ENCODE peak calls at places on chromosomes 3 and 15, in ten cellular contexts. V, D, E, U, B, P, G, K, Z and H are unnamed samples.

GRCh38 chr3:24351779-24352469 is 142.7 kb downstream of the THRB start:
- DNase-seq in D (peak; percentile 57), G (no peak), U (no peak), P (no peak), V (no peak), B (no peak), E (no peak), Z (no peak), K (no peak), H (peak; percentile 19)

GRCh38 chr15:92693922-92694331 is 38.4 kb upstream of the FAM174B start:
- DNase-seq in G (no peak), Z (no peak), B (peak; percentile 62), E (no peak), K (peak; percentile 71), P (no peak), V (no peak), U (peak; percentile 75), D (peak; percentile 50), H (no peak)

GRCh38 chr15:101162701-101163483 is 89.0 kb downstream of the CHSY1 start:
- DNase-seq in P (no peak), D (no peak), K (no peak), E (no peak), G (no peak), B (no peak), U (no peak), Z (no peak), V (no peak), H (no peak)

GRCh38 chr15:65094294-65094995 is 17.9 kb downstream of the KBTBD13 start:
- DNase-seq in Z (no peak), K (peak; percentile 38), B (no peak), G (no peak), D (peak; percentile 36), E (no peak), U (no peak), P (no peak), V (no peak), H (no peak)

GRCh38 chr3:146218880-146219866 is 31.7 kb downstream of the PLSCR4 start:
- DNase-seq in U (peak; percentile 36), G (peak; percentile 36), Z (no peak), V (no peak), P (no peak), D (peak; percentile 64), E (no peak), B (peak; percentile 75), K (no peak), H (peak; percentile 26)

GRCh38 chr3:52649461-52650210 is 36.1 kb downstream of the PBRM1 start:
- DNase-seq in E (no peak), D (peak; percentile 13), K (no peak), V (no peak), U (peak; percentile 43), Z (no peak), B (no peak), P (no peak), G (no peak), H (no peak)

GRCh38 chr3:101124125-101124524 is 130.9 kb upstream of the ABI3BP start:
- DNase-seq in K (no peak), E (no peak), P (no peak), B (no peak), U (no peak), Z (no peak), V (no peak), D (peak; percentile 65), G (no peak), H (no peak)

GRCh38 chr15:37100109-37100873 is at the start of gene MEIS2:
- DNase-seq in E (peak; percentile 63), U (peak; percentile 77), G (peak; percentile 72), B (peak; percentile 80), Z (peak; percentile 60), D (peak; percentile 95), V (peak; percentile 72), P (no peak), K (peak; percentile 96), H (peak; percentile 94)

GRCh38 chr3:15974647-15975046 is 176.9 kb upstream of the ANKRD28 start:
- DNase-seq in Z (no peak), D (no peak), U (no peak), E (no peak), B (peak; percentile 12), G (no peak), P (no peak), K (peak; percentile 62), V (no peak), H (no peak)

GRCh38 chr15:94135748-94136147 is 95.6 kb upstream of the MCTP2 start:
- DNase-seq in K (no peak), D (no peak), Z (no peak), V (no peak), U (no peak), P (no peak), E (no peak), B (no peak), G (no peak), H (no peak)

GRCh38 chr3:30986551-30986950 is 92.1 kb upstream of the GADL1 start:
- DNase-seq in G (no peak), D (no peak), P (no peak), V (no peak), E (no peak), U (no peak), B (no peak), K (no peak), Z (no peak), H (no peak)

GRCh38 chr3:186815490-186815889 is 9.2 kb upstream of the RFC4 start:
- DNase-seq in E (no peak), P (peak; percentile 84), Z (no peak), V (no peak), U (no peak), B (no peak), K (no peak), G (peak; percentile 63), D (peak; percentile 70), H (no peak)

GRCh38 chr3:5298453-5298852 is 110.9 kb downstream of the EDEM1 start:
- DNase-seq in U (no peak), E (no peak), Z (no peak), V (no peak), B (no peak), K (no peak), P (no peak), D (no peak), G (no peak), H (no peak)

GRCh38 chr3:53255360-53255774 is 455 bp downstream of the TKT start:
- DNase-seq in Z (peak; percentile 44), G (no peak), P (no peak), E (no peak), U (peak; percentile 70), V (no peak), D (peak; percentile 40), K (no peak), B (no peak), H (peak; percentile 33)

GRCh38 chr3:39501982-39502837 is 34.7 kb downstream of the MOBP start:
- DNase-seq in D (no peak), K (no peak), Z (no peak), G (no peak), B (peak; percentile 11), P (no peak), U (no peak), V (no peak), E (no peak), H (peak; percentile 16)

GRCh38 chr3:58117561-58118305 is 93.0 kb downstream of the DNASE1L3 start:
- DNase-seq in B (peak; percentile 29), Z (no peak), E (peak; percentile 55), D (peak; percentile 90), V (no peak), G (no peak), P (no peak), U (no peak), K (no peak), H (no peak)

GRCh38 chr15:58726867-58727266 is 22.6 kb downstream of the ADAM10 start:
- DNase-seq in B (no peak), U (no peak), G (no peak), P (no peak), E (no peak), V (no peak), K (no peak), D (no peak), Z (no peak), H (no peak)

GRCh38 chr15:33656090-33656670 is 312.1 kb upstream of the CHRM5 start:
- DNase-seq in B (no peak), V (no peak), Z (no peak), E (no peak), D (no peak), G (no peak), K (no peak), P (no peak), U (no peak), H (no peak)

GRCh38 chr15:60673156-60673555 is 194.2 kb upstream of the ICE2 start:
- DNase-seq in U (no peak), P (no peak), B (no peak), G (no peak), V (no peak), K (no peak), D (no peak), Z (no peak), E (no peak), H (no peak)

GRCh38 chr3:138186803-138187295 is 252 bp upstream of the ARMC8 start:
- DNase-seq in K (peak; percentile 97), E (peak; percentile 75), B (peak; percentile 96), D (peak; percentile 93), U (peak; percentile 97), G (peak; percentile 100), V (no peak), Z (no peak), P (peak; percentile 79), H (peak; percentile 92)

GRCh38 chr3:44529927-44530326 is 25.1 kb upstream of the ZKSCAN7 start:
- DNase-seq in Z (no peak), U (peak; percentile 39), E (no peak), D (peak; percentile 33), B (no peak), G (no peak), K (no peak), V (no peak), P (no peak), H (no peak)

GRCh38 chr3:194683431-194683830 is 2.3 kb upstream of the FAM43A start:
- DNase-seq in E (no peak), Z (no peak), P (no peak), B (no peak), D (peak; percentile 35), G (no peak), K (no peak), U (no peak), V (no peak), H (no peak)

GRCh38 chr3:87298111-87298718 is 21.8 kb upstream of the POU1F1 start:
- DNase-seq in B (peak; percentile 39), E (no peak), K (peak; percentile 19), G (peak; percentile 30), P (peak; percentile 14), V (no peak), D (peak; percentile 72), U (peak; percentile 32), Z (no peak), H (peak; percentile 18)

GRCh38 chr3:89113887-89114840 is 6.7 kb downstream of the EPHA3 start:
- DNase-seq in V (peak; percentile 62), P (no peak), G (peak; percentile 12), Z (peak; percentile 36), D (peak; percentile 78), K (peak; percentile 72), B (peak; percentile 72), U (peak; percentile 82), E (no peak), H (peak; percentile 71)

GRCh38 chr15:80506494-80506893 is 102.3 kb downstream of the ARNT2 start:
- DNase-seq in G (no peak), V (no peak), E (no peak), D (no peak), K (no peak), U (no peak), Z (no peak), B (no peak), P (no peak), H (no peak)

GRCh38 chr3:156445117-156445968 is 109.6 kb downstream of the SSR3 start:
- DNase-seq in U (no peak), P (no peak), G (no peak), Z (no peak), V (no peak), K (no peak), B (no peak), D (no peak), E (no peak), H (no peak)